ENCODE peak calls at places on chromosomes 4 and X, in ten cellular contexts. N, R, G, W, M, C, L, B, O and F are unnamed samples.

GRCh38 chrX:40174594-40175415 is 77.0 kb upstream of the BCOR start:
- DNase-seq in N (peak), R (no peak), G (peak), W (peak), M (no peak), C (no peak), L (no peak), B (peak), O (peak), F (no peak)

GRCh38 chrX:18995216-18995615 is 11.3 kb upstream of the PHKA2 start:
- DNase-seq in N (peak), R (no peak), G (no peak), W (no peak), M (no peak), C (no peak), L (no peak), B (no peak), O (no peak), F (peak)

GRCh38 chrX:38154818-38155217 is 65.9 kb downstream of the SRPX start:
- DNase-seq in N (no peak), R (no peak), G (no peak), W (no peak), M (no peak), C (no peak), L (no peak), B (no peak), O (no peak), F (no peak)

GRCh38 chr4:88522702-88523324 is 763 bp downstream of the PYURF start:
- DNase-seq in N (no peak), R (no peak), G (peak), W (peak), M (peak), C (no peak), L (peak), B (peak), O (peak), F (no peak)

GRCh38 chrX:12894074-12894691 is 12.2 kb upstream of the TLR8 start:
- DNase-seq in N (no peak), R (peak), G (peak), W (peak), M (peak), C (peak), L (peak), B (no peak), O (no peak), F (peak)

GRCh38 chr4:53043096-53043495 is 181.0 kb downstream of the RASL11B start:
- DNase-seq in N (no peak), R (no peak), G (no peak), W (no peak), M (no peak), C (no peak), L (no peak), B (no peak), O (no peak), F (no peak)

GRCh38 chr4:187276786-187277408 is 553.2 kb upstream of the FAT1 start:
- DNase-seq in N (peak), R (peak), G (no peak), W (no peak), M (no peak), C (no peak), L (no peak), B (no peak), O (no peak), F (no peak)

GRCh38 chrX:132652871-132653270 is 164.0 kb upstream of the MBNL3 start:
- DNase-seq in N (no peak), R (no peak), G (no peak), W (no peak), M (no peak), C (no peak), L (no peak), B (no peak), O (no peak), F (no peak)

GRCh38 chr4:155854597-155855226 is 11.4 kb downstream of the ASIC5 start:
- DNase-seq in N (peak), R (peak), G (no peak), W (no peak), M (no peak), C (no peak), L (no peak), B (no peak), O (no peak), F (no peak)

GRCh38 chr4:99144070-99144469 is at the start of gene ADH4:
- DNase-seq in N (peak), R (no peak), G (no peak), W (no peak), M (no peak), C (no peak), L (no peak), B (no peak), O (no peak), F (no peak)

GRCh38 chr4:147901886-147902285 is 170.0 kb downstream of the ARHGAP10 start:
- DNase-seq in N (no peak), R (no peak), G (no peak), W (no peak), M (no peak), C (no peak), L (no peak), B (no peak), O (no peak), F (no peak)

GRCh38 chrX:17377047-17377692 is 2.2 kb downstream of the NHS start:
- DNase-seq in N (peak), R (no peak), G (peak), W (no peak), M (peak), C (no peak), L (peak), B (peak), O (peak), F (peak)

GRCh38 chr4:101419324-101420135 is 72.2 kb upstream of the PPP3CA start:
- DNase-seq in N (peak), R (peak), G (no peak), W (no peak), M (no peak), C (no peak), L (peak), B (no peak), O (no peak), F (no peak)

GRCh38 chr4:7959066-7959465 is 19.4 kb upstream of the AFAP1 start:
- DNase-seq in N (no peak), R (no peak), G (no peak), W (peak), M (no peak), C (no peak), L (no peak), B (no peak), O (no peak), F (no peak)

GRCh38 chr4:174521800-174522182 is 497 bp downstream of the HPGD start:
- DNase-seq in N (no peak), R (no peak), G (no peak), W (peak), M (no peak), C (no peak), L (peak), B (peak), O (no peak), F (no peak)
- H3K27ac ChIP-seq in N (no peak), R (no peak), G (no peak), W (peak), M (no peak), C (peak), L (peak), B (peak), O (peak), F (peak)

GRCh38 chr4:112213850-112214249 is 17.7 kb upstream of the AP1AR start:
- DNase-seq in N (peak), R (peak), G (no peak), W (no peak), M (no peak), C (no peak), L (no peak), B (no peak), O (no peak), F (peak)

GRCh38 chr4:112213091-112213490 is 18.5 kb upstream of the AP1AR start:
- DNase-seq in N (no peak), R (no peak), G (no peak), W (no peak), M (no peak), C (no peak), L (no peak), B (no peak), O (no peak), F (no peak)

GRCh38 chr4:112210777-112211176 is 20.8 kb upstream of the AP1AR start:
- DNase-seq in N (no peak), R (no peak), G (no peak), W (no peak), M (no peak), C (no peak), L (no peak), B (no peak), O (no peak), F (no peak)

GRCh38 chr4:112219826-112220366 is 11.7 kb upstream of the AP1AR start:
- DNase-seq in N (no peak), R (no peak), G (no peak), W (no peak), M (no peak), C (no peak), L (no peak), B (no peak), O (no peak), F (no peak)

DNA sequence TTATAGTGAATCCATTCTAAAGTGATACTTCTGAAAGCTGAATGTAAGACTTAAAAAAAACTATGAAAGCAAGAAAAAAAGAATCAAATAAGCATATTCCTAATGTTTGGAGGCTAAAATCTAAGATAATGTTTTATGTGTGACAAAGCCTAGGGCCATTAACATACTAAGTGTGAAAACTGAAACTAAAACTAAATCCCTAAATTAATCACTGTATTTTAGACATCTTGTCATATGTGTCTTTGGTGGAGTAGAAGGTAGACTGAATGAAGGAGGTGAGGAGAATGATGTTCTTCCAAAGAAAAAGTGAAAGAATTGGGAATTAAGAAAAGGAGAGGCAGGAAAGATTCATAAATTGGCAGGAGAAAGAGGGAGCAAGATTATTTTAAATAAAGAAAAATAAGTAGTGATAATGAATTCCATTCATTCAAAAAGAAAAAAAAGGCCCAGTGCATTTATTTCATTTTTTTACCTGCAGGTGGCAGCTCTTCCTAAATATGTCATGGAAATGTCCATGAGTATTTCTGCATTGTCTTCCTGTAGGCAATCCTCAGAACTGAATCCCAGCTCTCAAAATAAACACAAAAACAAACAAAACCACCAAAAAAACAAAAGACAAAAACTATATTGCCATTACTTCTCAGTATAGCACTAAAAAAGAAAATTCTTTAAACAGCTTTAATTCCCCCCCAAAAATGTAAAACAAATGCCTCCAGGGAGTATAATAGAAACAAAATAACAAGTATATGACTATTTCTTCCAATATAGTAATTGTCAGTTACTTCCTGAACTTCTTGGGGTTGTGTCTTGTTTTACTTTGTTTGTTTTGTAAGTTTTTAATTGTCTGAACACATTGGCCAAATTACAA is 17.0 kb upstream of the AP1AR start:
- DNase-seq in N (peak), R (no peak), G (no peak), W (no peak), M (no peak), C (no peak), L (no peak), B (no peak), O (no peak), F (peak)
- TF ChIP-seq CTCF in N (peak), R (peak), G (peak), W (peak), M (peak), C (peak), L (peak), B (peak), O (peak), F (peak)

DNA sequence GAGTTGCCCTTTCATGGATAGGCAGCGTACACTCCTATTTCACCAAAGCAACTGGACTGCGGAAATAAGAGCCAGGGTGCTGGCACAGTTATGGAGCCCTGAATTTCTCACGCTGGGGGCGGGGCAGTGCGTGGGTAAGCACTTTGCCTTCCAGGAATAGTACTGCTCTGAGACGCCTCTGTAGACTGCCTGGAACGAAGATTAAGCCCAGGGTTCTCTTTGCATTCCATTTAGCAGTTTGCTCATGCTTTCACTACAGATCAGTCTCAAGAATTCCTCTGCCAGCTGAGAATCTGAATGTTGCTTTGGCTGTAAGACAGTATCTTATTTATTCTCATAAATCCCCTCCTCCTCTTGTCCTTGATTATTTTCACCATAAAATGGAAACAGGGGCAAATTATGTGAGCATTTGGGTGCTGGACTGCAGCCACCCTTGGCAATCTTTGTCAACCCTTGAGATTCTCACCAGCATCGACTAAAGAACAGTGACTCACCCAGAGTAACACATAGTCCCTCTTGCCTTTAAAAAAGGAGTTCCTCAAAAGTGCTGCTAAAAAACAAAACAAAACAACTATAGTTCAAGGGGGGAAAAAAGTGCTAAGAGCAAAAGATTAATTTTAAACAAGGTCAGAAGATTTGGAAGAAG is 88.9 kb upstream of the CITED1 start:
- DNase-seq in N (peak), R (peak), G (peak), W (no peak), M (peak), C (no peak), L (no peak), B (no peak), O (no peak), F (no peak)
- H3K27ac ChIP-seq in N (peak), R (no peak), G (no peak), W (no peak), M (no peak), C (no peak), L (no peak), B (no peak), O (no peak), F (no peak)

DNA sequence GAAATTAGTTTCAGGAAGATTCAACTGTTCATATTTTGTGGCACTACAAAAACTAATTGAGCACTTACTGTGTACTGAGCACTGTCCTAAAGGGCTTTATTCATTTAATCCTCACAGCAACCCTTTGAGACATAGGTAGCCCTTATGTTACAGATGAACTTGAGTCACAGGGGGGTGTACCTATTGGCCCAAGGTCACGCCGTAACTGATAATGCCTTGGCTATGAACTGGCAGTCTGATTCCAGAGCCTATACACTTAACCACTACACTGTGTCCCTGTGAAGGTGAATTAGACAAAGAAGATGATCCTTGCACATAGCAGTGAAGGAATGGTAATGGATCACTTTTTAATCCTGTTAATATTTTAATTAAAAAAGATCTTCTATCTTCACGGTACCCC is 12.0 kb downstream of the TMEM165 start:
- DNase-seq in N (no peak), R (no peak), G (no peak), W (no peak), M (no peak), C (no peak), L (no peak), B (no peak), O (no peak), F (no peak)
- TF ChIP-seq CTCF in N (no peak), R (no peak), G (no peak), W (no peak), M (no peak), C (no peak), L (no peak), B (no peak), O (no peak), F (no peak)

GRCh38 chr4:87122252-87122651 is 98.2 kb downstream of the KLHL8 start:
- DNase-seq in N (no peak), R (no peak), G (no peak), W (no peak), M (no peak), C (no peak), L (peak), B (no peak), O (peak), F (no peak)
- H3K27ac ChIP-seq in N (no peak), R (no peak), G (no peak), W (no peak), M (peak), C (no peak), L (peak), B (peak), O (peak), F (peak)

DNA sequence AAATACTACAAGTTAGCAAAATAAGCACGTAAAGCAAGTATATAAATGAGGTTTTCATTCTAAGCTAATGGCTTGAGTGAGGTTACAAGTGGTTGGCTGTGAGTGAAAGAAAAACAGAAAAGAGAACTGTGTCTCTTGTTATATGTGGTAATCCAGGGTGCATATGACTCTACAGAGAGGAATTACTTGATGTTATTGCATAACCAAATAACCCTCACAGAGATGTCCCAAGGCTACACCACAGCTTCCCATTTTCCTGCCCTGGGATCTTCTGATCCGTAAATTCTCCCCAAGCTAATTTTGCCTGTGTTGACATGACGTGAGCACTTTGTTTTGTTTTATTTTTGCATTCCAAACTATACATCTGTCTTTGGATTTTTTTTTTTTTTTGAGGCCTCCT is 470.0 kb upstream of the INTU start:
- DNase-seq in N (peak), R (peak), G (no peak), W (no peak), M (no peak), C (no peak), L (no peak), B (no peak), O (no peak), F (no peak)
- TF ChIP-seq CTCF in N (no peak), R (no peak), G (no peak), W (no peak), M (no peak), C (no peak), L (no peak), B (no peak), O (no peak), F (no peak)

GRCh38 chr4:126734465-126734864 is 898.3 kb upstream of the INTU start:
- DNase-seq in N (no peak), R (no peak), G (no peak), W (no peak), M (no peak), C (no peak), L (no peak), B (no peak), O (no peak), F (no peak)

GRCh38 chr4:126731062-126731461 is 901.7 kb upstream of the INTU start:
- DNase-seq in N (no peak), R (no peak), G (no peak), W (no peak), M (no peak), C (no peak), L (no peak), B (no peak), O (no peak), F (no peak)

GRCh38 chr4:126736133-126736518 is 896.6 kb upstream of the INTU start:
- DNase-seq in N (no peak), R (no peak), G (no peak), W (no peak), M (no peak), C (no peak), L (no peak), B (no peak), O (no peak), F (no peak)

GRCh38 chr4:126735294-126736132 is 897.2 kb upstream of the INTU start:
- DNase-seq in N (no peak), R (no peak), G (no peak), W (no peak), M (no peak), C (no peak), L (no peak), B (no peak), O (no peak), F (no peak)

DNA sequence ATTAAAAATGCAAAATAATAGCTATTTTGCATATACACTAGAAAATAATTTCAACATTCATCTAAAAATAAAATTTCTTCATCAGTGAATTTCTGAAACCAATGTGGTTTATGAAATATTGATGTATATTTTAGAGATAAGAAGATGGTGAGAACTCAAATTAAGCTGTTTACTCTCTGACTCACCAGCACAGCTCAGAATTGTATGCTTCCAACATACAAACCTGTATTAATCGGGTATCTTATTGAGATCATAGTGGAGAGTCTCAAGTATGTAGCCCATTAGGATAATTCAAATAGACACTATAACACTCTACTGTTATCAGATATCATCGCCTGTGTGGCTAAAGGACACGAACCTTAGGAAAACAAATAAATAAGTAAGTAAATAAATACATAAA is 899.5 kb upstream of the INTU start:
- DNase-seq in N (no peak), R (no peak), G (no peak), W (no peak), M (no peak), C (no peak), L (no peak), B (no peak), O (no peak), F (no peak)
- H3K27ac ChIP-seq in N (no peak), R (no peak), G (no peak), W (no peak), M (no peak), C (no peak), L (no peak), B (no peak), O (no peak), F (no peak)